ENCODE peak calls at places on chromosomes 6 and 20, in seven cellular contexts. E is fibroblast of mammary gland; X is AG04449; K is ovary; N is endothelial cell of umbilical vein; F is CD8-positive, alpha-beta T cell; M is astrocyte of the cerebellum. J is an unnamed sample.
A peak's percentile ranks its signal among the peaks of the same experiment; 100 is the strongest.

GRCh38 chr6:44338228-44339122 is 4.0 kb upstream of the SPATS1 start:
- DNase-seq in F (peak; percentile 33), K (peak; percentile 49), M (peak; percentile 31), E (peak; percentile 63), X (no peak), N (peak; percentile 63), J (peak; percentile 39)

GRCh38 chr6:32845381-32845884 is 1.6 kb upstream of the PSMB8 start:
- DNase-seq in F (peak; percentile 46), E (no peak), X (no peak), K (no peak), N (no peak), M (no peak), J (no peak)

GRCh38 chr20:50039706-50040431 is 57.1 kb downstream of the SNAI1 start:
- DNase-seq in E (no peak), K (no peak), N (no peak), F (no peak), X (no peak), M (no peak), J (no peak)

GRCh38 chr20:23120261-23120660 is 34.1 kb upstream of the CD93 start:
- DNase-seq in N (no peak), E (no peak), F (no peak), M (no peak), X (no peak), K (no peak), J (no peak)

GRCh38 chr20:56574531-56575142 is 41.6 kb downstream of the FAM209B start:
- DNase-seq in N (no peak), K (no peak), E (peak; percentile 35), F (no peak), M (no peak), X (no peak), J (no peak)

GRCh38 chr6:163354779-163355431 is 59.6 kb upstream of the QKI start:
- DNase-seq in E (peak; percentile 50), F (no peak), K (no peak), M (no peak), N (peak; percentile 82), X (no peak), J (peak; percentile 30)

GRCh38 chr20:53608456-53609413 is 15.1 kb upstream of the ZNF217 start:
- DNase-seq in K (peak; percentile 51), M (no peak), F (no peak), X (no peak), N (no peak), E (no peak), J (peak; percentile 33)

GRCh38 chr6:74510878-74511277 is 695.0 kb downstream of the COL12A1 start:
- DNase-seq in E (peak; percentile 22), X (no peak), F (no peak), K (no peak), N (no peak), M (no peak), J (no peak)

GRCh38 chr6:42099340-42100028 is 42.9 kb downstream of the C6orf132 start:
- DNase-seq in E (peak; percentile 85), M (no peak), K (no peak), F (no peak), N (no peak), X (no peak), J (peak; percentile 64)

GRCh38 chr6:36290668-36291620 is 21.1 kb downstream of the PNPLA1 start:
- DNase-seq in N (peak; percentile 43), K (no peak), F (no peak), X (no peak), M (no peak), E (peak; percentile 66), J (no peak)

GRCh38 chr6:9527679-9528286 is 887.1 kb downstream of the TFAP2A start:
- DNase-seq in K (no peak), F (no peak), X (no peak), N (no peak), E (peak; percentile 49), M (no peak), J (no peak)

GRCh38 chr6:125363360-125364121 is 61.8 kb upstream of the HDDC2 start:
- DNase-seq in E (peak; percentile 62), M (no peak), K (peak; percentile 47), N (peak; percentile 64), X (no peak), F (no peak), J (peak; percentile 73)
- H3K4me3 ChIP-seq in E (peak overlapping the region; percentile 37), M (peak overlapping the region; percentile 50), K (peak overlapping the region; percentile 40), N (peak overlapping the region; percentile 42), X (peak overlapping the region; percentile 56), F (no peak overlapping the region), J (peak overlapping the region; percentile 42)

GRCh38 chr6:57193177-57193576 is 21.1 kb downstream of the BAG2 start:
- DNase-seq in E (peak; percentile 37), X (no peak), K (no peak), M (no peak), N (no peak), F (no peak), J (no peak)

GRCh38 chr6:57195457-57195856 is 23.3 kb downstream of the BAG2 start:
- DNase-seq in N (no peak), M (no peak), E (no peak), F (no peak), X (no peak), K (no peak), J (peak; percentile 32)

DNA sequence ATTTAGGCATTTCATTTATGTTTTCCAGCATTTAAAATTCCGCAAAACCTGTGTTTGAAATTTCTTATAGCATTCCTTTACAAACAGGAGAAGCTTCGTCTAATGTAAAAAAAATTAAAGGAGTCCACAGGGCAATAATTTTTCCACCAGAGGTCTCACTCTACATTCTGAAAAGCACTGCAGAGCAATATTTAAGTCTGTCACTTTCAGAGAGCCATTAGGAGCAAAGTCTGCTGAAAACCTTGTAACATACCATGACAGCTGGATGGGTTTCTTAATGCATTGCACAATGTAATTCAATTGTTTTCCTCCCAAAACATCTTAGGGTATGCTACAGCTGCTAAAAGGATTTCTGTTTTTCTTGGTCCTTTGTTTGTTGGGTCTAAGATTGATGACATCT is 18.0 kb downstream of the BAG2 start:
- DNase-seq in M (no peak), X (no peak), N (peak; percentile 21), K (no peak), F (no peak), E (peak; percentile 66), J (peak; percentile 57)
- TF ChIP-seq CTCF in M (peak; percentile 40), X (no peak), N (no peak), K (no peak), F (no peak), E (peak; percentile 50), J (peak; percentile 44)

GRCh38 chr20:30284533-30284932 is 972.9 kb upstream of the DEFB115 start:
- DNase-seq in F (no peak), E (no peak), M (no peak), X (no peak), N (no peak), K (no peak), J (no peak)
- H3K4me3 ChIP-seq in F (no peak overlapping the region), E (no peak overlapping the region), M (no peak overlapping the region), X (no peak overlapping the region), N (no peak overlapping the region), K (no peak overlapping the region), J (no peak overlapping the region)

GRCh38 chr6:71419954-71420692 is 131.5 kb downstream of the OGFRL1 start:
- DNase-seq in N (peak; percentile 69), X (no peak), K (peak; percentile 59), E (peak; percentile 30), M (no peak), F (no peak), J (peak; percentile 56)
- TF ChIP-seq CTCF in N (peak; percentile 34), X (peak; percentile 51), K (no peak), E (no peak), M (peak; percentile 17), F (no peak), J (peak; percentile 3)